ENCODE peak calls at places on chromosome 9, in nine cellular contexts. S is BE2C, J is NCI-H2081, I is posterior vena cava, M is NCI-H1694, Y is Caki2, B is HFF-Myc, A is EH, N is progenitor cell of endocrine pancreas. V is an unnamed sample.

GRCh38 chr9:70504814-70505213 is 90.4 kb upstream of the KLF9 start:
- DNase-seq in Y (no peak), M (no peak), A (peak), B (no peak), J (no peak), S (no peak), N (no peak), I (no peak), V (no peak)

GRCh38 chr9:72583370-72583769 is 62.0 kb downstream of the TMC1 start:
- DNase-seq in S (no peak), Y (no peak), A (peak), I (no peak), M (no peak), B (no peak), N (no peak), J (no peak), V (no peak)

GRCh38 chr9:96109718-96110351 is 192.1 kb downstream of the HSD17B3 start:
- DNase-seq in J (no peak), M (no peak), Y (no peak), A (no peak), I (no peak), N (no peak), S (no peak), B (no peak), V (no peak)

GRCh38 chr9:87569008-87569908 is 71.6 kb downstream of the DAPK1 start:
- DNase-seq in Y (no peak), N (no peak), M (no peak), S (peak), I (no peak), A (no peak), B (no peak), J (peak), V (no peak)

GRCh38 chr9:3361115-3361514 is 164.7 kb downstream of the RFX3 start:
- DNase-seq in M (no peak), B (no peak), A (no peak), I (no peak), Y (no peak), J (no peak), S (no peak), N (no peak), V (no peak)

GRCh38 chr9:130681769-130682489 is 11.7 kb upstream of the EXOSC2 start:
- DNase-seq in I (no peak), J (peak), Y (peak), M (no peak), S (peak), B (no peak), A (no peak), N (no peak), V (no peak)

GRCh38 chr9:37100317-37100716 is 20.1 kb upstream of the ZCCHC7 start:
- DNase-seq in J (no peak), B (no peak), S (no peak), N (no peak), Y (peak), I (no peak), A (no peak), M (no peak), V (no peak)

GRCh38 chr9:72022846-72023245 is 37.6 kb downstream of the C9orf57 start:
- DNase-seq in J (no peak), M (no peak), I (no peak), S (no peak), A (peak), N (no peak), B (no peak), Y (peak), V (no peak)

GRCh38 chr9:37408933-37409710 is 13.4 kb upstream of the GRHPR start:
- DNase-seq in S (no peak), N (no peak), Y (no peak), M (no peak), B (no peak), J (no peak), A (no peak), I (peak), V (no peak)

GRCh38 chr9:134734270-134734669 is 92.7 kb downstream of the COL5A1 start:
- DNase-seq in J (no peak), A (peak), N (no peak), I (no peak), M (no peak), B (no peak), S (peak), Y (no peak), V (no peak)

GRCh38 chr9:128821584-128822406 is 3.5 kb downstream of the ENDOG start:
- DNase-seq in J (no peak), S (no peak), N (no peak), Y (no peak), A (no peak), I (no peak), M (no peak), B (no peak), V (no peak)

GRCh38 chr9:126248680-126249079 is 77.9 kb upstream of the MVB12B start:
- DNase-seq in A (peak), M (no peak), I (no peak), N (no peak), B (no peak), J (no peak), Y (peak), S (no peak), V (no peak)

GRCh38 chr9:109421034-109421700 is 76.9 kb downstream of the PTPN3 start:
- DNase-seq in N (no peak), J (no peak), I (no peak), S (no peak), Y (no peak), B (no peak), M (no peak), A (no peak), V (no peak)

GRCh38 chr9:91567642-91568274 is 144.1 kb upstream of the NFIL3 start:
- DNase-seq in Y (peak), I (no peak), B (no peak), N (no peak), J (no peak), S (no peak), M (no peak), A (no peak), V (no peak)

GRCh38 chr9:113368960-113369582 is 7.7 kb downstream of the HDHD3 start:
- DNase-seq in Y (no peak), M (no peak), I (no peak), S (no peak), N (no peak), J (no peak), B (no peak), A (no peak), V (no peak)

GRCh38 chr9:107732781-107733529 is 243.4 kb upstream of the KLF4 start:
- DNase-seq in A (peak), J (peak), I (no peak), Y (no peak), N (no peak), B (no peak), M (peak), S (no peak), V (no peak)

GRCh38 chr9:7320139-7320538 is 479.4 kb downstream of the DMAC1 start:
- DNase-seq in I (no peak), N (no peak), B (peak), Y (peak), S (peak), M (no peak), J (peak), A (peak), V (no peak)

GRCh38 chr9:130483281-130483949 is 38.7 kb downstream of the ASS1 start:
- DNase-seq in J (no peak), A (no peak), B (no peak), M (no peak), S (no peak), I (no peak), N (no peak), Y (no peak), V (no peak)

GRCh38 chr9:114015607-114016006 is 62.5 kb downstream of the AMBP start:
- DNase-seq in N (peak), S (no peak), Y (no peak), A (no peak), J (no peak), M (no peak), I (peak), B (no peak), V (no peak)